ENCODE peak calls at places on chromosome 11, in four cellular contexts. T, X, Q and Z are unnamed samples.
A peak's percentile ranks its signal among the peaks of the same experiment; 100 is the strongest.

GRCh38 chr11:87391501-87391900 is 353.8 kb downstream of the TMEM135 start:
- DNase-seq in T (no peak), X (no peak), Q (no peak), Z (no peak)

GRCh38 chr11:10628506-10629236 is 60.2 kb upstream of the LYVE1 start:
- DNase-seq in T (no peak), X (no peak), Q (no peak), Z (no peak)

GRCh38 chr11:11622772-11623531 is 1.1 kb upstream of the GALNT18 start:
- DNase-seq in T (no peak), X (no peak), Q (no peak), Z (no peak)

GRCh38 chr11:76837696-76838421 is 22.9 kb upstream of the ACER3 start:
- DNase-seq in T (no peak), X (no peak), Q (no peak), Z (no peak)

GRCh38 chr11:34317666-34318065 is 40.1 kb downstream of the ABTB2 start:
- DNase-seq in T (no peak), X (no peak), Q (no peak), Z (no peak)

GRCh38 chr11:44985721-44986120 is 35.0 kb upstream of the TP53I11 start:
- DNase-seq in T (no peak), X (no peak), Q (no peak), Z (no peak)

GRCh38 chr11:63262562-63262961 is 19.2 kb upstream of the SLC22A25 start:
- DNase-seq in T (no peak), X (no peak), Q (no peak), Z (no peak)

GRCh38 chr11:1834132-1834610 is 619 bp upstream of the SYT8 start:
- DNase-seq in T (no peak), X (no peak), Q (no peak), Z (no peak)

GRCh38 chr11:131888230-131888826 is 517.9 kb downstream of the NTM start:
- DNase-seq in T (no peak), X (no peak), Q (no peak), Z (no peak)

GRCh38 chr11:61378713-61379313 is 13.6 kb upstream of the TMEM216 start:
- DNase-seq in T (no peak), X (peak; percentile 57), Q (no peak), Z (no peak)

GRCh38 chr11:113874920-113875413 is 405 bp downstream of the USP28 start:
- DNase-seq in T (no peak), X (no peak), Q (no peak), Z (peak; percentile 67)

GRCh38 chr11:60947666-60948065 is 4.3 kb downstream of the SLC15A3 start:
- DNase-seq in T (no peak), X (no peak), Q (no peak), Z (no peak)

GRCh38 chr11:126339866-126340434 is 15.5 kb upstream of the ST3GAL4 start:
- DNase-seq in T (no peak), X (peak; percentile 75), Q (no peak), Z (no peak)

GRCh38 chr11:43825217-43825816 is 55.3 kb upstream of the ALKBH3 start:
- DNase-seq in T (peak; percentile 36), X (no peak), Q (no peak), Z (no peak)

GRCh38 chr11:35305670-35306382 is 113.5 kb downstream of the SLC1A2 start:
- DNase-seq in T (peak; percentile 57), X (no peak), Q (peak; percentile 66), Z (peak; percentile 43)

GRCh38 chr11:116533186-116533825 is 239.5 kb downstream of the BUD13 start:
- DNase-seq in T (no peak), X (no peak), Q (no peak), Z (no peak)

GRCh38 chr11:110000045-110000502 is 93.1 kb upstream of the ZC3H12C start:
- DNase-seq in T (no peak), X (no peak), Q (peak; percentile 63), Z (peak; percentile 73)

GRCh38 chr11:35047179-35047578 is 91.8 kb upstream of the CD44 start:
- DNase-seq in T (no peak), X (no peak), Q (no peak), Z (no peak)

GRCh38 chr11:862704-863388 is 20.2 kb downstream of the TSPAN4 start:
- DNase-seq in T (no peak), X (no peak), Q (no peak), Z (no peak)

GRCh38 chr11:17015639-17016125 is 1.5 kb upstream of the PLEKHA7 start:
- DNase-seq in T (no peak), X (no peak), Q (no peak), Z (no peak)

GRCh38 chr11:107819361-107820014 is 39.1 kb downstream of the SLC35F2 start:
- DNase-seq in T (no peak), X (no peak), Q (no peak), Z (no peak)

GRCh38 chr11:35362571-35362980 is 56.8 kb downstream of the SLC1A2 start:
- DNase-seq in T (no peak), X (no peak), Q (no peak), Z (no peak)

GRCh38 chr11:47881145-47881544 is 33.0 kb upstream of the NUP160 start:
- DNase-seq in T (no peak), X (no peak), Q (no peak), Z (no peak)

GRCh38 chr11:34464591-34465036 is 25.9 kb downstream of the CAT start:
- DNase-seq in T (no peak), X (no peak), Q (no peak), Z (no peak)

GRCh38 chr11:60459345-60459744 is 3.7 kb downstream of the MS4A1 start:
- DNase-seq in T (no peak), X (no peak), Q (no peak), Z (no peak)

GRCh38 chr11:2099523-2100316 is 39.5 kb downstream of the IGF2 start:
- DNase-seq in T (no peak), X (no peak), Q (no peak), Z (no peak)

GRCh38 chr11:131904756-131905155 is 534.3 kb downstream of the NTM start:
- DNase-seq in T (no peak), X (no peak), Q (no peak), Z (no peak)

GRCh38 chr11:26227311-26227710 is 104.6 kb upstream of the ANO3 start:
- DNase-seq in T (no peak), X (no peak), Q (peak; percentile 39), Z (peak; percentile 30)

GRCh38 chr11:94656968-94657367 is 89.8 kb downstream of the PIWIL4 start:
- DNase-seq in T (no peak), X (no peak), Q (no peak), Z (no peak)

GRCh38 chr11:75809991-75810390 is 5.0 kb upstream of the UVRAG start:
- DNase-seq in T (no peak), X (no peak), Q (no peak), Z (no peak)

GRCh38 chr11:36053314-36053713 is 109.5 kb downstream of the LDLRAD3 start:
- DNase-seq in T (no peak), X (no peak), Q (no peak), Z (no peak)

GRCh38 chr11:134624166-134624920 is 212.3 kb upstream of the B3GAT1 start:
- DNase-seq in T (no peak), X (no peak), Q (no peak), Z (no peak)

GRCh38 chr11:69402251-69402892 is 79.1 kb upstream of the LINC01488 start:
- DNase-seq in T (no peak), X (no peak), Q (no peak), Z (no peak)

DNA sequence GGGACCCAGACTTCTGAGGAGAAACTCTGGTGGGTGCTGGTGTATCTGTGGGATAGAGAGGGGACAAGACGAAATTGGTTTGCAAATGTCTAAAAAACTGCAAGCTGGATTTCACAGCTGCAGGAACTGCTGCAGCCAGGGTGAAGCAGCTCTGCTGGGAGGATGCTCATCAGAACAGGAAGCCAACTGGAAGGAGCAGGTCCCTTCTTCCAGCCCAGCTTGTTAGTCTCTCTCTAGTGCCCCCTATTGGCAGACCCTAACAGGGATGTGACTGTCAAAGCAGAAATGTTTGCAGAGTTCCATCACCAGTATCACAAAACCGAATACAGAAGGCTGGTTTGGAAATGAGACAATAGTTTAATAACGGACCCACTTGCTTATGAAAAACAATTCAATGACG is 74.8 kb upstream of the SLC22A12 start:
- DNase-seq in T (no peak), X (no peak), Q (no peak), Z (no peak)
- TF ChIP-seq CTCF in T (no peak), X (no peak), Q (no peak), Z (no peak)

DNA sequence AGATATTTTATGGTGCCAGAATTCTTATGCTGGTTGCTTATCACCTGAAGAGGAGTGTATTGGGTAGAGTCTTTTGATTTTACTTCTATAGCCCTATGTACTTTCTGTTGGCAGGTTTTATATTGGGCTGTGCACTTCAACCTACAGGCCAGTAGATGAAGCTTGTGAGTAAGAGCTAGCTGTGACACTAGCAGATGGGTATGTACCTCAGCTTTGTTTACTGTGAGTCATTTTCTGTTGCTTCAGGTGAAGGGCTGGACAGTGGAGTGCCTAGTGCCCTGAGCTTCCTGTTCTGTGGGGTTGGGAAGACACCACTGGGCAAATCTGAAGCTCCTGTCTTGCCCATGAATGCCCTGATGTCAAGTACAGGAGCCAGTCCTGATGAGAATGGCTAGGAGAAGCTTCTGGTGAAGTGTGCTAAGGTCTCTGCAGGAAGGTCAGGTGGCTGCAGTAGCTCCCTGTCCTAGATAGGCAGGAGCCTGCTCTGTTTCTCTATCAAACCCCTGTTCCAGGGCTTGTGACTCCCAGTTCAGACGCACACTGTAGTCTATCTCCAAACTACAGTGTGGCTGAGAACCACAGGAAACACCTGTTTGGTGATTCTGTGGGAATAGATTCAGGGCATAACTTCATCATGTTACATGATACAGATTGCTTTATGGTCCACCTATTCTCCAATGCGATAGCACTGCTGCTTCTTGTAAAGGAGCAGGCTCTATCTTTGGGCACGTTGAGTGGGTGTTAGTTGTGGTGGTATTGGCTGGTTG is 755.7 kb downstream of the KCNA4 start:
- DNase-seq in T (no peak), X (no peak), Q (no peak), Z (no peak)
- TF ChIP-seq CTCF in T (no peak), X (no peak), Q (no peak), Z (no peak)

GRCh38 chr11:16013649-16014275 is 342.6 kb downstream of the SOX6 start:
- DNase-seq in T (no peak), X (no peak), Q (no peak), Z (no peak)

GRCh38 chr11:16013242-16013641 is 343.1 kb downstream of the SOX6 start:
- DNase-seq in T (no peak), X (no peak), Q (no peak), Z (no peak)

GRCh38 chr11:16009021-16009420 is 347.3 kb downstream of the SOX6 start:
- DNase-seq in T (no peak), X (no peak), Q (no peak), Z (no peak)

GRCh38 chr11:16011396-16011795 is 344.9 kb downstream of the SOX6 start:
- DNase-seq in T (no peak), X (no peak), Q (no peak), Z (no peak)

GRCh38 chr11:16012125-16012751 is 344.1 kb downstream of the SOX6 start:
- DNase-seq in T (no peak), X (no peak), Q (no peak), Z (no peak)
- TF ChIP-seq CTCF in T (no peak), X (no peak), Q (no peak), Z (no peak)

GRCh38 chr11:7448126-7448525 is 37.2 kb upstream of the OLFML1 start:
- DNase-seq in T (no peak), X (no peak), Q (no peak), Z (no peak)
- TF ChIP-seq CTCF in T (no peak), X (no peak), Q (no peak), Z (no peak)

DNA sequence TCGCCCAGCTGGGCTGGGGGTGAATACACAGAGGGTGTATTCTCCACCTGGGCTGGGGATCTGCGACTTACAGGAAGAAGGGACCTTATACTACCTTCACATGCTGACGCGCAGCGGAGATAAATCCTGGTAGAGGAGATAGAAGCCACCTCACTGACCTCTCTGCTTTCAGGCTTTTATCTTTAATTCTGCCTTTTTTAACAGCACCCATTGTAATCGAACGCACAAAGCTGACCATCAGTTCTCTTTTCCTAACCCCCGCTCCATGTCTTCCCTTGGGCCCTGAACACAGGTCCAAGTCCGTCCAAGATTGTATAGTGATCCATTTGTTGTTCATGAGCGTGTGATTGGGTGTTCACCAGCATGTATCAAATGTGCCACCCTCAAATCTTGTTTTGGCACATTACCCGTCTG is 664 bp upstream of the LAMTOR1 start:
- DNase-seq in T (no peak), X (no peak), Q (no peak), Z (no peak)
- TF ChIP-seq CTCF in T (peak; percentile 63), X (no peak), Q (no peak), Z (no peak)